ENCODE peak calls at places on chromosomes 16 and 17, in seven cellular contexts. One of them, this sample, is unnamed.

GRCh38 chr16:31108035-31108793 is at the start of gene BCKDK:
- DNase-seq in esophagus muscularis mucosa: no peak
- DNase-seq in IMR-90: peak; percentile 60
- DNase-seq in stomach: peak; percentile 73
- DNase-seq in A549: peak; percentile 75
- DNase-seq in GM12878: peak; percentile 32
- DNase-seq in breast epithelium: no peak
- DNase-seq in this sample: peak; percentile 92

GRCh38 chr16:57616241-57616640 is 12.2 kb upstream of the ADGRG1 start:
- DNase-seq in esophagus muscularis mucosa: no peak
- DNase-seq in IMR-90: no peak
- DNase-seq in stomach: peak; percentile 16
- DNase-seq in A549: no peak
- DNase-seq in GM12878: no peak
- DNase-seq in breast epithelium: peak; percentile 10
- DNase-seq in this sample: no peak

GRCh38 chr16:53166099-53166498 is 111.3 kb downstream of the CHD9 start:
- DNase-seq in esophagus muscularis mucosa: no peak
- DNase-seq in IMR-90: no peak
- DNase-seq in stomach: no peak
- DNase-seq in A549: no peak
- DNase-seq in GM12878: no peak
- DNase-seq in breast epithelium: no peak
- DNase-seq in this sample: no peak

GRCh38 chr16:11563493-11564040 is 23.2 kb downstream of the LITAF start:
- DNase-seq in esophagus muscularis mucosa: no peak
- DNase-seq in IMR-90: no peak
- DNase-seq in stomach: no peak
- DNase-seq in A549: no peak
- DNase-seq in GM12878: no peak
- DNase-seq in breast epithelium: no peak
- DNase-seq in this sample: no peak

GRCh38 chr16:48462146-48462740 is 77.0 kb upstream of the SIAH1 start:
- DNase-seq in esophagus muscularis mucosa: no peak
- DNase-seq in IMR-90: no peak
- DNase-seq in stomach: no peak
- DNase-seq in A549: peak; percentile 77
- DNase-seq in GM12878: no peak
- DNase-seq in breast epithelium: no peak
- DNase-seq in this sample: no peak

GRCh38 chr17:1515640-1516402 is 591 bp downstream of the INPP5K start:
- DNase-seq in esophagus muscularis mucosa: no peak
- DNase-seq in IMR-90: peak; percentile 91
- DNase-seq in stomach: peak; percentile 64
- DNase-seq in A549: peak; percentile 86
- DNase-seq in GM12878: peak; percentile 70
- DNase-seq in breast epithelium: peak; percentile 70
- DNase-seq in this sample: peak; percentile 80

GRCh38 chr17:68035131-68035522 is 408 bp upstream of the KPNA2 start:
- DNase-seq in esophagus muscularis mucosa: no peak
- DNase-seq in IMR-90: no peak
- DNase-seq in stomach: peak; percentile 94
- DNase-seq in A549: no peak
- DNase-seq in GM12878: no peak
- DNase-seq in breast epithelium: peak; percentile 89
- DNase-seq in this sample: peak; percentile 82

GRCh38 chr17:42233148-42233547 is 38.9 kb upstream of the GHDC start:
- DNase-seq in esophagus muscularis mucosa: no peak
- DNase-seq in IMR-90: peak; percentile 65
- DNase-seq in stomach: no peak
- DNase-seq in A549: no peak
- DNase-seq in GM12878: no peak
- DNase-seq in breast epithelium: no peak
- DNase-seq in this sample: no peak

GRCh38 chr16:88619859-88620655 is 18.3 kb upstream of the IL17C start:
- DNase-seq in esophagus muscularis mucosa: no peak
- DNase-seq in IMR-90: peak; percentile 98
- DNase-seq in stomach: no peak
- DNase-seq in A549: no peak
- DNase-seq in GM12878: no peak
- DNase-seq in breast epithelium: no peak
- DNase-seq in this sample: no peak

GRCh38 chr17:64505320-64506200 is 529 bp downstream of the DDX5 start:
- DNase-seq in esophagus muscularis mucosa: peak; percentile 97
- DNase-seq in IMR-90: peak; percentile 82
- DNase-seq in stomach: peak; percentile 94
- DNase-seq in A549: peak; percentile 84
- DNase-seq in GM12878: no peak
- DNase-seq in breast epithelium: peak; percentile 90
- DNase-seq in this sample: no peak

GRCh38 chr16:11561440-11561797 is 25.3 kb downstream of the LITAF start:
- DNase-seq in esophagus muscularis mucosa: no peak
- DNase-seq in IMR-90: no peak
- DNase-seq in stomach: no peak
- DNase-seq in A549: no peak
- DNase-seq in GM12878: no peak
- DNase-seq in breast epithelium: no peak
- DNase-seq in this sample: no peak

GRCh38 chr17:72271603-72272002 is 150.8 kb downstream of the SOX9 start:
- DNase-seq in esophagus muscularis mucosa: no peak
- DNase-seq in IMR-90: no peak
- DNase-seq in stomach: no peak
- DNase-seq in A549: no peak
- DNase-seq in GM12878: no peak
- DNase-seq in breast epithelium: no peak
- DNase-seq in this sample: no peak

GRCh38 chr17:55421179-55421934 is at the start of gene MMD:
- DNase-seq in esophagus muscularis mucosa: no peak
- DNase-seq in IMR-90: no peak
- DNase-seq in stomach: no peak
- DNase-seq in A549: no peak
- DNase-seq in GM12878: no peak
- DNase-seq in breast epithelium: peak; percentile 32
- DNase-seq in this sample: peak; percentile 60

GRCh38 chr17:82520041-82520910 is 744 bp downstream of the FOXK2 start:
- DNase-seq in esophagus muscularis mucosa: no peak
- DNase-seq in IMR-90: no peak
- DNase-seq in stomach: no peak
- DNase-seq in A549: no peak
- DNase-seq in GM12878: no peak
- DNase-seq in breast epithelium: no peak
- DNase-seq in this sample: no peak

GRCh38 chr17:78963378-78963777 is 16.3 kb downstream of the LGALS3BP start:
- DNase-seq in esophagus muscularis mucosa: no peak
- DNase-seq in IMR-90: no peak
- DNase-seq in stomach: no peak
- DNase-seq in A549: no peak
- DNase-seq in GM12878: no peak
- DNase-seq in breast epithelium: no peak
- DNase-seq in this sample: no peak

GRCh38 chr17:38455288-38455915 is 27.1 kb downstream of the ARHGAP23 start:
- DNase-seq in esophagus muscularis mucosa: no peak
- DNase-seq in IMR-90: no peak
- DNase-seq in stomach: no peak
- DNase-seq in A549: no peak
- DNase-seq in GM12878: no peak
- DNase-seq in breast epithelium: no peak
- DNase-seq in this sample: no peak

GRCh38 chr16:4032768-4033167 is 83.5 kb downstream of the ADCY9 start:
- DNase-seq in esophagus muscularis mucosa: no peak
- DNase-seq in IMR-90: peak; percentile 52
- DNase-seq in stomach: peak; percentile 72
- DNase-seq in A549: no peak
- DNase-seq in GM12878: no peak
- DNase-seq in breast epithelium: no peak
- DNase-seq in this sample: no peak

GRCh38 chr17:72030067-72030899 is 90.5 kb upstream of the SOX9 start:
- DNase-seq in esophagus muscularis mucosa: no peak
- DNase-seq in IMR-90: peak; percentile 61
- DNase-seq in stomach: peak; percentile 26
- DNase-seq in A549: peak; percentile 82
- DNase-seq in GM12878: peak; percentile 71
- DNase-seq in breast epithelium: no peak
- DNase-seq in this sample: peak; percentile 85

GRCh38 chr16:71865173-71865863 is 18.7 kb downstream of the ZNF821 start:
- DNase-seq in esophagus muscularis mucosa: no peak
- DNase-seq in IMR-90: no peak
- DNase-seq in stomach: no peak
- DNase-seq in A549: no peak
- DNase-seq in GM12878: no peak
- DNase-seq in breast epithelium: no peak
- DNase-seq in this sample: no peak

GRCh38 chr16:71855937-71856662 is 10.3 kb downstream of the ATXN1L start:
- DNase-seq in esophagus muscularis mucosa: no peak
- DNase-seq in IMR-90: no peak
- DNase-seq in stomach: no peak
- DNase-seq in A549: no peak
- DNase-seq in GM12878: no peak
- DNase-seq in breast epithelium: no peak
- DNase-seq in this sample: no peak

GRCh38 chr16:71854369-71854948 is 8.7 kb downstream of the ATXN1L start:
- DNase-seq in esophagus muscularis mucosa: no peak
- DNase-seq in IMR-90: no peak
- DNase-seq in stomach: no peak
- DNase-seq in A549: no peak
- DNase-seq in GM12878: no peak
- DNase-seq in breast epithelium: no peak
- DNase-seq in this sample: no peak

GRCh38 chr16:71863995-71864394 is 18.2 kb downstream of the ATXN1L start:
- DNase-seq in esophagus muscularis mucosa: no peak
- DNase-seq in IMR-90: no peak
- DNase-seq in stomach: no peak
- DNase-seq in A549: no peak
- DNase-seq in GM12878: no peak
- DNase-seq in breast epithelium: no peak
- DNase-seq in this sample: no peak

GRCh38 chr16:71859751-71860521 is 14.2 kb downstream of the ATXN1L start:
- DNase-seq in esophagus muscularis mucosa: no peak
- DNase-seq in IMR-90: no peak
- DNase-seq in stomach: no peak
- DNase-seq in A549: no peak
- DNase-seq in GM12878: no peak
- DNase-seq in breast epithelium: no peak
- DNase-seq in this sample: no peak
- TF ChIP-seq POLR2A in esophagus muscularis mucosa: no peak
- TF ChIP-seq POLR2A in IMR-90: no peak
- TF ChIP-seq POLR2A in stomach: no peak
- TF ChIP-seq POLR2A in A549: no peak
- TF ChIP-seq POLR2A in GM12878: no peak
- TF ChIP-seq POLR2A in breast epithelium: no peak
- TF ChIP-seq POLR2A in this sample: no peak

DNA sequence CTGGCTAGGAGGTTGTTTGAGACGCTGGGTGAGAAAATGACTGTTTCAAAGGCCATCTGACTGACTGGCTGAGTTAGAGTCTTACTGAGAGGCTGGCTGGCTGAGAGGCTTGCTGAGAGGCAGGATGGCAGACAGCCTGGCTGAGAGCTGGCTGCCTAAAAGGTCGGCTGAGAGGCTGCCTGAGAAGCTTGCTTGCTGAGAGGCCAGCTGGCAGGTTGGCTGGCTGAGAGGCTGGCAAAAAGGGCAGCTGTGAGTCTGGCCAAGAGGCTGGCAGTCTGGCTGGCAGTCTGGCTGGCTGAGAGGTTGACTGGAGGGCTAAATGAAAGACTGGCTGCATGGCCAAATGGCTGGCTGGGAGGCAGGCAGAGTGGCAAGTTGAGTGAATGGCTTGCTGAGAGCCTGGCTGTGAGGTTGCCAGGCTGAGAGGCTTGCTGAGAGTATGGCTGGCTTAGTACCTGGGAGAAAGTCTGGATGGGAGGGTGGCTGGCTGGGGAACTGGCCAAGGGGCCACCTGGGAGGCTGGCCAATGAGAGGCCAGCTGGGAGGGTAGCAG is 35.3 kb upstream of the ACSM2B start:
- DNase-seq in esophagus muscularis mucosa: no peak
- DNase-seq in IMR-90: no peak
- DNase-seq in stomach: peak; percentile 84
- DNase-seq in A549: no peak
- DNase-seq in GM12878: no peak
- DNase-seq in breast epithelium: no peak
- DNase-seq in this sample: no peak
- TF ChIP-seq POLR2A in esophagus muscularis mucosa: no peak
- TF ChIP-seq POLR2A in IMR-90: no peak
- TF ChIP-seq POLR2A in stomach: no peak
- TF ChIP-seq POLR2A in A549: no peak
- TF ChIP-seq POLR2A in GM12878: no peak
- TF ChIP-seq POLR2A in breast epithelium: no peak
- TF ChIP-seq POLR2A in this sample: no peak

GRCh38 chr17:47675380-47676198 is 18.4 kb upstream of the TBKBP1 start:
- DNase-seq in esophagus muscularis mucosa: no peak
- DNase-seq in IMR-90: no peak
- DNase-seq in stomach: no peak
- DNase-seq in A549: no peak
- DNase-seq in GM12878: no peak
- DNase-seq in breast epithelium: no peak
- DNase-seq in this sample: no peak
- TF ChIP-seq POLR2A in esophagus muscularis mucosa: no peak
- TF ChIP-seq POLR2A in IMR-90: no peak
- TF ChIP-seq POLR2A in stomach: no peak
- TF ChIP-seq POLR2A in A549: no peak
- TF ChIP-seq POLR2A in GM12878: no peak
- TF ChIP-seq POLR2A in breast epithelium: no peak
- TF ChIP-seq POLR2A in this sample: no peak

GRCh38 chr17:77404812-77405581 is 264.2 kb downstream of the SEC14L1 start:
- DNase-seq in esophagus muscularis mucosa: no peak
- DNase-seq in IMR-90: peak; percentile 86
- DNase-seq in stomach: peak; percentile 56
- DNase-seq in A549: no peak
- DNase-seq in GM12878: peak; percentile 60
- DNase-seq in breast epithelium: no peak
- DNase-seq in this sample: peak; percentile 95
- TF ChIP-seq POLR2A in esophagus muscularis mucosa: no peak
- TF ChIP-seq POLR2A in IMR-90: no peak
- TF ChIP-seq POLR2A in stomach: no peak
- TF ChIP-seq POLR2A in A549: no peak
- TF ChIP-seq POLR2A in GM12878: peak; percentile 78
- TF ChIP-seq POLR2A in breast epithelium: no peak
- TF ChIP-seq POLR2A in this sample: no peak

GRCh38 chr16:80900593-80900954 is 96.2 kb upstream of the CDYL2 start:
- DNase-seq in esophagus muscularis mucosa: no peak
- DNase-seq in IMR-90: no peak
- DNase-seq in stomach: no peak
- DNase-seq in A549: no peak
- DNase-seq in GM12878: no peak
- DNase-seq in breast epithelium: no peak
- DNase-seq in this sample: no peak
- TF ChIP-seq POLR2A in esophagus muscularis mucosa: no peak
- TF ChIP-seq POLR2A in IMR-90: no peak
- TF ChIP-seq POLR2A in stomach: no peak
- TF ChIP-seq POLR2A in A549: no peak
- TF ChIP-seq POLR2A in GM12878: no peak
- TF ChIP-seq POLR2A in breast epithelium: no peak
- TF ChIP-seq POLR2A in this sample: no peak